ENCODE peak calls at places on chromosome 9, in eight cellular contexts. A is tibial artery; S is HTR-8/SVneo; I is lung; N is progenitor cell of endocrine pancreas; V is stimulated activated CD4-positive, alpha-beta T cell treated with anti-CD3 and anti-CD28 coated beads, Interleukin-4, amount 100 ng/mL, for 1 hour; K is RCC 7860; M is activated T-cell treated with anti-CD3 and anti-CD28 coated beads, Interleukin-2, amount 50 U/mL, for 48 hours. O is an unnamed sample.
A peak's percentile ranks its signal among the peaks of the same experiment; 100 is the strongest.

GRCh38 chr9:136587944-136588662 is 42.3 kb upstream of the NOTCH1 start:
- DNase-seq in S (no peak), A (no peak), V (no peak), N (no peak), I (no peak), M (peak; percentile 30), K (no peak), O (no peak)

GRCh38 chr9:20111173-20111843 is 322.5 kb upstream of the SLC24A2 start:
- DNase-seq in K (no peak), S (no peak), M (no peak), N (no peak), A (no peak), I (no peak), V (no peak), O (no peak)

GRCh38 chr9:76534031-76534430 is 75.0 kb downstream of the GCNT1 start:
- DNase-seq in S (no peak), V (no peak), M (no peak), N (no peak), K (peak; percentile 11), I (no peak), A (no peak), O (no peak)

GRCh38 chr9:128810873-128811272 is 7.4 kb upstream of the ENDOG start:
- DNase-seq in N (no peak), M (no peak), S (no peak), K (no peak), V (no peak), I (no peak), A (no peak), O (no peak)

GRCh38 chr9:129910628-129911567 is 75.6 kb downstream of the USP20 start:
- DNase-seq in A (peak; percentile 59), K (peak; percentile 96), M (no peak), N (no peak), I (no peak), S (peak; percentile 84), V (no peak), O (peak; percentile 93)

GRCh38 chr9:134403682-134404301 is 77.5 kb downstream of the RXRA start:
- DNase-seq in M (peak; percentile 58), K (peak; percentile 91), V (peak; percentile 34), N (no peak), A (peak; percentile 89), I (peak; percentile 69), S (no peak), O (no peak)

GRCh38 chr9:36074870-36075532 is 38.3 kb downstream of the RECK start:
- DNase-seq in K (no peak), V (no peak), M (no peak), S (no peak), I (peak; percentile 75), N (no peak), A (peak; percentile 89), O (no peak)

GRCh38 chr9:25677301-25678146 is 720 bp downstream of the TUSC1 start:
- DNase-seq in S (peak; percentile 38), I (peak; percentile 90), N (no peak), K (peak; percentile 77), V (peak; percentile 4), A (peak; percentile 80), M (peak; percentile 29), O (no peak)

GRCh38 chr9:137989156-137989555 is 111.6 kb downstream of the CACNA1B start:
- DNase-seq in I (no peak), N (no peak), M (no peak), A (no peak), K (no peak), S (no peak), V (no peak), O (no peak)

GRCh38 chr9:96020822-96021615 is 145.5 kb downstream of the ERCC6L2 start:
- DNase-seq in K (no peak), A (no peak), M (peak; percentile 76), N (no peak), S (peak; percentile 26), V (peak; percentile 57), I (peak; percentile 33), O (no peak)

GRCh38 chr9:25017779-25018178 is 472.1 kb upstream of the IZUMO3 start:
- DNase-seq in I (no peak), K (no peak), A (no peak), M (no peak), V (no peak), S (no peak), N (no peak), O (no peak)

GRCh38 chr9:33687779-33688178 is 107.6 kb upstream of the PRSS3 start:
- DNase-seq in K (no peak), V (no peak), S (no peak), A (no peak), M (no peak), N (no peak), I (no peak), O (no peak)

GRCh38 chr9:93815677-93816076 is 139.5 kb downstream of the BARX1 start:
- DNase-seq in A (no peak), N (no peak), I (no peak), S (no peak), M (no peak), K (no peak), V (no peak), O (no peak)

GRCh38 chr9:130689572-130689936 is 4.0 kb upstream of the EXOSC2 start:
- DNase-seq in N (no peak), S (no peak), K (no peak), V (no peak), I (no peak), M (no peak), A (no peak), O (no peak)

GRCh38 chr9:134066923-134067851 is 639 bp downstream of the BRD3 start:
- DNase-seq in A (no peak), V (peak; percentile 52), I (peak; percentile 38), S (no peak), M (peak; percentile 61), N (peak; percentile 32), K (no peak), O (no peak)

GRCh38 chr9:14846871-14847311 is 63.3 kb downstream of the FREM1 start:
- DNase-seq in S (peak; percentile 45), A (peak; percentile 27), I (peak; percentile 52), N (peak; percentile 22), V (peak; percentile 56), M (peak; percentile 77), K (no peak), O (peak; percentile 1)

GRCh38 chr9:131800366-131800765 is 60.5 kb upstream of the RAPGEF1 start:
- DNase-seq in I (no peak), S (no peak), V (no peak), A (no peak), K (no peak), M (no peak), N (no peak), O (no peak)

GRCh38 chr9:12538842-12539584 is 154.2 kb upstream of the TYRP1 start:
- DNase-seq in A (no peak), V (no peak), N (no peak), S (no peak), I (no peak), K (no peak), M (no peak), O (no peak)

GRCh38 chr9:16197578-16198370 is 644.9 kb downstream of the CCDC171 start:
- DNase-seq in S (no peak), N (no peak), K (no peak), M (no peak), V (no peak), A (no peak), I (no peak), O (no peak)

GRCh38 chr9:804026-804425 is 37.5 kb upstream of the DMRT1 start:
- DNase-seq in M (no peak), A (no peak), V (no peak), I (no peak), K (no peak), N (no peak), S (no peak), O (no peak)

GRCh38 chr9:114065304-114065703 is 12.8 kb downstream of the AMBP start:
- DNase-seq in N (no peak), A (no peak), K (no peak), I (no peak), S (no peak), M (no peak), V (no peak), O (no peak)

GRCh38 chr9:130900701-130901497 is 4.3 kb upstream of the QRFP start:
- DNase-seq in N (no peak), K (no peak), M (no peak), A (no peak), I (no peak), V (no peak), S (no peak), O (no peak)

O was measured in SW 1271.